ENCODE peak calls at places on chromosomes 5 and 9, in nine cellular contexts. J, X, S, W, N, F, A, P and H are unnamed samples.

GRCh38 chr9:133876836-133877235 is 115.3 kb downstream of the VAV2 start:
- DNase-seq in J (no peak), X (no peak), S (no peak), W (no peak), N (no peak), F (no peak), A (no peak), P (no peak), H (no peak)

GRCh38 chr5:14036514-14036913 is 92.0 kb upstream of the DNAH5 start:
- DNase-seq in J (no peak), X (no peak), S (peak; percentile 79), W (peak; percentile 85), N (peak; percentile 44), F (no peak), A (no peak), P (no peak), H (no peak)

GRCh38 chr5:127229185-127229889 is 61.3 kb upstream of the MEGF10 start:
- DNase-seq in J (no peak), X (peak; percentile 24), S (peak; percentile 43), W (peak; percentile 51), N (peak; percentile 3), F (no peak), A (peak; percentile 25), P (no peak), H (peak; percentile 33)

GRCh38 chr5:137201876-137202275 is 297.2 kb downstream of the SPOCK1 start:
- DNase-seq in J (no peak), X (no peak), S (no peak), W (peak; percentile 8), N (peak; percentile 80), F (no peak), A (no peak), P (no peak), H (peak; percentile 12)

GRCh38 chr5:177364159-177364962 is 6.6 kb downstream of the RGS14 start:
- DNase-seq in J (no peak), X (no peak), S (no peak), W (no peak), N (no peak), F (no peak), A (no peak), P (no peak), H (no peak)

GRCh38 chr9:123131258-123131657 is 97.8 kb downstream of the GPR21 start:
- DNase-seq in J (no peak), X (no peak), S (no peak), W (no peak), N (peak; percentile 54), F (no peak), A (no peak), P (no peak), H (peak; percentile 49)

GRCh38 chr5:108788142-108788541 is 40.4 kb downstream of the FER start:
- DNase-seq in J (peak; percentile 83), X (no peak), S (no peak), W (no peak), N (no peak), F (no peak), A (peak; percentile 65), P (no peak), H (no peak)

GRCh38 chr5:34490501-34491250 is 165.5 kb upstream of the RAI14 start:
- DNase-seq in J (no peak), X (no peak), S (no peak), W (no peak), N (no peak), F (no peak), A (no peak), P (no peak), H (no peak)

GRCh38 chr9:35490910-35491465 is 1.1 kb downstream of the RUSC2 start:
- DNase-seq in J (no peak), X (no peak), S (no peak), W (no peak), N (no peak), F (no peak), A (no peak), P (no peak), H (peak; percentile 62)

GRCh38 chr5:154273028-154273617 is 82.6 kb downstream of the GALNT10 start:
- DNase-seq in J (no peak), X (no peak), S (no peak), W (no peak), N (peak; percentile 18), F (no peak), A (peak; percentile 17), P (no peak), H (peak; percentile 43)

GRCh38 chr5:44372028-44372427 is 17.2 kb downstream of the FGF10 start:
- DNase-seq in J (no peak), X (no peak), S (no peak), W (no peak), N (no peak), F (no peak), A (no peak), P (no peak), H (no peak)

GRCh38 chr9:136093331-136093986 is 1.6 kb downstream of the NACC2 start:
- DNase-seq in J (no peak), X (no peak), S (peak; percentile 84), W (no peak), N (no peak), F (no peak), A (no peak), P (no peak), H (no peak)

GRCh38 chr9:89023788-89024187 is 32.5 kb downstream of the S1PR3 start:
- DNase-seq in J (no peak), X (no peak), S (no peak), W (no peak), N (no peak), F (no peak), A (no peak), P (no peak), H (no peak)

GRCh38 chr9:14072850-14073249 is 241.1 kb downstream of the NFIB start:
- DNase-seq in J (no peak), X (no peak), S (no peak), W (no peak), N (no peak), F (no peak), A (no peak), P (no peak), H (no peak)

GRCh38 chr9:14066032-14066431 is 247.9 kb downstream of the NFIB start:
- DNase-seq in J (no peak), X (no peak), S (no peak), W (no peak), N (no peak), F (no peak), A (no peak), P (no peak), H (no peak)

GRCh38 chr9:14071484-14071883 is 242.5 kb downstream of the NFIB start:
- DNase-seq in J (no peak), X (no peak), S (no peak), W (no peak), N (no peak), F (no peak), A (no peak), P (no peak), H (no peak)

GRCh38 chr9:14066815-14067214 is 247.1 kb downstream of the NFIB start:
- DNase-seq in J (no peak), X (no peak), S (no peak), W (peak; percentile 47), N (no peak), F (no peak), A (no peak), P (no peak), H (no peak)

DNA sequence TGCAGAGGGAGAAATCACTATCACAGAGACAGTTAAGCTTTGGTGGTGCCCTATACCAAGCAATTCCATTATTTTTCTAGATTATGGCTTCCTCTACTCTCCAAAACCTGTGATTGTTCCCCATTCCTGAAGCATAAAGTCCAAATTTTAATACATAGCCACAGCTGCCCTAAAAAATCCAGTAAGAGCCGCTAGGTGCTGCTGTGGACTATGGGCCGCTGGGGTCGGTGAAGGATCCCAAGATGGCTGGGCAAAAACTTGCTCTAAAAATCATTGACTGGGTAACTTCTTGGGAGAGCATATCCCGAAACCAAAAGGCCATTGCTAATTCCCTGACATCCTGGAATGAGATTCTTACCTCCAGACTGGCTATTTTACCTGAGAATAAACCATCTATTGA is 245.3 kb downstream of the NFIB start:
- DNase-seq in J (no peak), X (no peak), S (no peak), W (no peak), N (no peak), F (no peak), A (no peak), P (no peak), H (no peak)
- TF ChIP-seq CTCF in J (no peak), X (no peak), S (no peak), W (no peak), N (no peak), F (no peak), A (no peak), P (no peak), H (no peak)

DNA sequence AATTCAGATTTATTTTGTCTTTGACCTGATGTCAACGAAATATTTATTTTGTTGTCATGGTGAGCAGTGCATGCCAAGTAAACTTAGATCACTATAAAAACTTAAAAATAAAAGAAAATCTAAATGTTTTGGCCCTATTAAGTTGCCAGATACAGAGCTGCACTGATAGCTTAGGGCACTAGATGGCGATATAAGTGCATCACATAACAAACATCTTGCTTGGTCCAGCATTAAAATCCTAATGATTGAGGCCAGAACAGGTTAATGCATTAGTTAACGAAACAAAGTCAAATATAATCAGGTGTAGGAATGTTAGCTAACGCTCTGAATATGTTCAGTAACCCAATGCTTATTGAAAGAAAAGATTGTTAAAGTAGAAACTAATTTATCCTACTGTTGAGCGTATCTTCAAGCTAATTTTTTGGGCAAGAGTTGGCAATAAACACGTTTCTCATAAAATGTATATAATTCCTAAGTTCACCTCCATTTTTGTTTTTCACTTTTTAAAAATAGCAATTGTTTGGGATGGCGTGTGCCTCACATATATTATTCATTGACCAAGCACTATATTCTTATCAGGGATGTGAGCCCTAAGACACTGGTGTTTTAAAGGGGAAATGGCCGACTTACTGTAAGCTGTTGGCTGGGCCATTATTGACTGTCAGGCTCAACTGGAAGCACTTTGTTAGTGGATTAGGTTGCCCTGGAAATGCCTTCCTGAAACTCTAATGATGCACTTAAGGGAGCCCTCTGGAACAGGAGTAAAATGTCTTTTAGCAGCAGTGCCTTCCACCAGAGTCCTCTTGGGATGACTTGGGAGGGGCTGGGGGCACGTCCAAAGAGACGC is 33.3 kb downstream of the KCTD16 start:
- DNase-seq in J (no peak), X (peak; percentile 22), S (no peak), W (peak; percentile 73), N (peak; percentile 70), F (no peak), A (peak; percentile 41), P (no peak), H (peak; percentile 79)
- TF ChIP-seq CTCF in J (peak; percentile 73), X (peak; percentile 96), S (peak; percentile 91), W (peak; percentile 84), N (peak; percentile 96), F (peak; percentile 94), A (peak; percentile 76), P (peak; percentile 70), H (peak; percentile 89)

GRCh38 chr5:33184367-33184766 is 256.4 kb upstream of the TARS1 start:
- DNase-seq in J (no peak), X (no peak), S (no peak), W (no peak), N (no peak), F (no peak), A (no peak), P (no peak), H (no peak)

GRCh38 chr5:33180900-33181299 is 259.9 kb upstream of the TARS1 start:
- DNase-seq in J (no peak), X (no peak), S (peak; percentile 3), W (peak; percentile 66), N (peak; percentile 49), F (no peak), A (peak; percentile 11), P (no peak), H (peak; percentile 72)
- TF ChIP-seq CTCF in J (no peak), X (peak; percentile 46), S (peak; percentile 85), W (peak; percentile 84), N (peak; percentile 83), F (peak; percentile 65), A (no peak), P (no peak), H (peak; percentile 47)

GRCh38 chr9:81619353-81620008 is 69.9 kb downstream of the TLE1 start:
- DNase-seq in J (no peak), X (no peak), S (no peak), W (no peak), N (peak; percentile 57), F (no peak), A (no peak), P (no peak), H (peak; percentile 92)
- TF ChIP-seq CTCF in J (no peak), X (no peak), S (no peak), W (peak; percentile 15), N (peak; percentile 18), F (no peak), A (no peak), P (no peak), H (no peak)